ENCODE peak calls at places on chromosomes 1 and 21, in six cellular contexts. E is NCI-H82; P is kidney epithelial cell; F is H9; O is naive thymus-derived CD8-positive, alpha-beta T cell; X is NCI-H1105. L is an unnamed sample.

GRCh38 chr1:197862671-197863070 is 39.8 kb upstream of the C1orf53 start:
- DNase-seq in F (no peak), E (no peak), O (no peak), X (no peak), P (peak), L (no peak)

GRCh38 chr1:154714638-154715037 is 106.7 kb upstream of the ADAR start:
- DNase-seq in O (no peak), E (peak), X (no peak), F (no peak), P (no peak), L (no peak)

GRCh38 chr21:43735236-43736091 is 16.5 kb downstream of the PDXK start:
- DNase-seq in E (no peak), F (no peak), P (no peak), X (no peak), O (no peak), L (no peak)

GRCh38 chr1:164591858-164592257 is 32.9 kb downstream of the PBX1 start:
- DNase-seq in F (no peak), P (no peak), E (no peak), X (no peak), O (no peak), L (no peak)

GRCh38 chr1:222880586-222880985 is 65.7 kb downstream of the DISP1 start:
- DNase-seq in X (no peak), P (peak), F (no peak), O (peak), E (no peak), L (no peak)

GRCh38 chr1:32249831-32250525 is 1.1 kb upstream of the LCK start:
- DNase-seq in E (no peak), O (peak), X (no peak), P (no peak), F (no peak), L (no peak)

GRCh38 chr1:174998569-174999215 is 1.1 kb upstream of the CACYBP start:
- DNase-seq in P (no peak), F (peak), X (peak), E (peak), O (peak), L (peak)

GRCh38 chr1:47317841-47318240 is 3.9 kb upstream of the STIL start:
- DNase-seq in E (no peak), X (no peak), O (no peak), F (no peak), P (no peak), L (no peak)

GRCh38 chr21:39637971-39638628 is 25.4 kb downstream of the B3GALT5 start:
- DNase-seq in X (no peak), E (no peak), F (no peak), O (no peak), P (no peak), L (no peak)

GRCh38 chr1:150012611-150013010 is 2.1 kb upstream of the OTUD7B start:
- DNase-seq in F (no peak), O (no peak), X (no peak), P (no peak), E (no peak), L (peak)

GRCh38 chr1:192224386-192224785 is 66.1 kb downstream of the RGS18 start:
- DNase-seq in E (no peak), O (no peak), X (no peak), F (no peak), P (no peak), L (no peak)

GRCh38 chr1:10575616-10576015 is 100.9 kb downstream of the PEX14 start:
- DNase-seq in O (no peak), X (no peak), F (no peak), E (no peak), P (peak), L (no peak)

GRCh38 chr1:107992341-107992740 is 27.4 kb upstream of the VAV3 start:
- DNase-seq in X (no peak), F (no peak), E (no peak), O (no peak), P (no peak), L (no peak)

GRCh38 chr1:204920967-204921366 is 50.3 kb downstream of the NFASC start:
- DNase-seq in F (no peak), E (peak), X (no peak), P (no peak), O (no peak), L (no peak)

GRCh38 chr1:241591736-241592135 is 48.4 kb downstream of the CHML start:
- DNase-seq in X (no peak), P (no peak), O (no peak), F (no peak), E (no peak), L (no peak)

GRCh38 chr21:45788198-45788597 is 144.7 kb downstream of the PCBP3 start:
- DNase-seq in X (no peak), P (no peak), F (no peak), O (no peak), E (no peak), L (no peak)

GRCh38 chr1:201685485-201685884 is 143.5 kb upstream of the IPO9 start:
- DNase-seq in P (no peak), X (no peak), E (no peak), F (no peak), O (no peak), L (no peak)

GRCh38 chr1:220962031-220962751 is 82.9 kb downstream of the HLX start:
- DNase-seq in E (no peak), P (peak), F (no peak), X (no peak), O (no peak), L (no peak)

GRCh38 chr1:8226747-8227146 is 91.2 kb upstream of the SLC45A1 start:
- DNase-seq in E (no peak), X (no peak), O (no peak), P (no peak), F (peak), L (no peak)

GRCh38 chr1:156262461-156263287 is 14.8 kb upstream of the PAQR6 start:
- DNase-seq in O (no peak), E (no peak), F (no peak), X (no peak), P (no peak), L (no peak)

GRCh38 chr21:44615881-44616590 is 4.2 kb downstream of the KRTAP10-8 start:
- DNase-seq in X (no peak), O (peak), E (no peak), F (no peak), P (no peak), L (no peak)

GRCh38 chr1:182126272-182126800 is 64.8 kb upstream of the ZNF648 start:
- DNase-seq in X (no peak), O (no peak), E (no peak), P (no peak), F (no peak), L (no peak)

GRCh38 chr1:185343306-185343705 is 26.3 kb upstream of the IVNS1ABP start:
- DNase-seq in O (no peak), E (no peak), F (no peak), P (no peak), X (no peak), L (peak)

GRCh38 chr1:55717111-55717510 is 501.9 kb upstream of the USP24 start:
- DNase-seq in E (no peak), X (no peak), P (no peak), F (no peak), O (no peak), L (no peak)

GRCh38 chr1:208988811-208989222 is 594.7 kb upstream of the CAMK1G start:
- DNase-seq in X (no peak), E (no peak), O (peak), P (peak), F (no peak), L (no peak)

GRCh38 chr1:224939844-224940425 is 10.5 kb downstream of the DNAH14 start:
- DNase-seq in P (no peak), O (no peak), E (no peak), X (no peak), F (no peak), L (no peak)

GRCh38 chr1:186152945-186153309 is 222.1 kb downstream of the TPR start:
- DNase-seq in O (no peak), E (no peak), X (no peak), F (no peak), P (no peak), L (no peak)

GRCh38 chr21:33801424-33802405 is 113.9 kb downstream of the ATP5PO start:
- DNase-seq in O (no peak), X (peak), E (no peak), P (peak), F (no peak), L (no peak)

GRCh38 chr1:5980314-5981008 is 11.8 kb downstream of the NPHP4 start:
- DNase-seq in X (no peak), O (no peak), F (peak), E (peak), P (peak), L (no peak)

GRCh38 chr1:244863491-244864252 is 671 bp downstream of the HNRNPU start:
- DNase-seq in X (no peak), O (no peak), E (no peak), F (no peak), P (no peak), L (no peak)

GRCh38 chr1:208604295-208604694 is 360.1 kb upstream of the PLXNA2 start:
- DNase-seq in E (no peak), O (no peak), P (peak), F (no peak), X (no peak), L (no peak)

GRCh38 chr1:94384485-94385353 is 33.5 kb upstream of the ABCD3 start:
- DNase-seq in O (peak), X (no peak), P (no peak), F (no peak), E (no peak), L (no peak)

GRCh38 chr1:178649582-178650350 is 75.3 kb upstream of the RALGPS2 start:
- DNase-seq in O (no peak), F (no peak), P (no peak), E (no peak), X (no peak), L (no peak)

GRCh38 chr1:180190091-180190490 is 35.4 kb downstream of the QSOX1 start:
- DNase-seq in O (no peak), E (no peak), X (no peak), F (no peak), P (no peak), L (no peak)

GRCh38 chr1:75134939-75135828 is 996 bp downstream of the LHX8 start:
- DNase-seq in X (peak), O (no peak), E (peak), P (no peak), F (peak), L (no peak)

GRCh38 chr1:228289996-228290881 is 82.4 kb downstream of the OBSCN start:
- DNase-seq in O (no peak), E (no peak), P (no peak), X (no peak), F (no peak), L (no peak)

GRCh38 chr1:201362906-201363305 is 14.6 kb downstream of the TNNT2 start:
- DNase-seq in F (no peak), O (no peak), X (no peak), E (no peak), P (no peak), L (no peak)